ENCODE peak calls at places on chromosomes 4 and X, in six cellular contexts. C is CD14-positive monocyte, K is lower leg skin, D is AG10803, I is AG04450, L is transverse colon. Z is an unnamed sample.

GRCh38 chr4:30256105-30256828 is 463.9 kb upstream of the PCDH7 start:
- DNase-seq in C (no peak), K (no peak), D (no peak), I (no peak), L (no peak), Z (no peak)

GRCh38 chrX:97609938-97610337 is 726.2 kb downstream of the RPA4 start:
- DNase-seq in C (no peak), K (no peak), D (no peak), I (no peak), L (no peak), Z (no peak)

GRCh38 chrX:100648601-100649417 is 4.8 kb downstream of the SRPX2 start:
- DNase-seq in C (no peak), K (no peak), D (peak), I (peak), L (peak), Z (no peak)

GRCh38 chr4:168699224-168699878 is 202.5 kb downstream of the PALLD start:
- DNase-seq in C (no peak), K (no peak), D (no peak), I (no peak), L (no peak), Z (no peak)

GRCh38 chrX:120726294-120726693 is 96.4 kb upstream of the C1GALT1C1 start:
- DNase-seq in C (no peak), K (no peak), D (no peak), I (no peak), L (no peak), Z (no peak)

GRCh38 chr4:177728361-177729152 is 286.3 kb upstream of the AGA start:
- DNase-seq in C (no peak), K (no peak), D (no peak), I (no peak), L (peak), Z (no peak)

GRCh38 chrX:108435261-108435660 is 3.0 kb downstream of the COL4A6 start:
- DNase-seq in C (no peak), K (no peak), D (no peak), I (no peak), L (no peak), Z (no peak)

GRCh38 chr4:80153800-80154546 is 43.3 kb upstream of the PRDM8 start:
- DNase-seq in C (no peak), K (no peak), D (peak), I (no peak), L (no peak), Z (no peak)

GRCh38 chr4:185874516-185875230 is 62.7 kb upstream of the SORBS2 start:
- DNase-seq in C (no peak), K (no peak), D (peak), I (peak), L (no peak), Z (no peak)

GRCh38 chr4:125811892-125812291 is 497.1 kb downstream of the FAT4 start:
- DNase-seq in C (no peak), K (no peak), D (no peak), I (no peak), L (no peak), Z (no peak)

GRCh38 chr4:57077550-57078311 is 32.5 kb downstream of the IGFBP7 start:
- DNase-seq in C (no peak), K (no peak), D (peak), I (no peak), L (no peak), Z (no peak)

GRCh38 chr4:121951570-121952110 is at the start of gene TRPC3:
- DNase-seq in C (no peak), K (no peak), D (peak), I (no peak), L (peak), Z (no peak)

GRCh38 chr4:6924361-6924779 is 14.7 kb downstream of the TBC1D14 start:
- DNase-seq in C (no peak), K (no peak), D (no peak), I (no peak), L (no peak), Z (no peak)

GRCh38 chr4:107792691-107793090 is 32.0 kb upstream of the SGMS2 start:
- DNase-seq in C (no peak), K (no peak), D (no peak), I (no peak), L (no peak), Z (no peak)

GRCh38 chr4:128191115-128191897 is 96.3 kb downstream of the PGRMC2 start:
- DNase-seq in C (peak), K (no peak), D (peak), I (peak), L (peak), Z (peak)

GRCh38 chr4:136793848-136794247 is 738.4 kb downstream of the PCDH18 start:
- DNase-seq in C (no peak), K (no peak), D (no peak), I (no peak), L (no peak), Z (no peak)

GRCh38 chr4:174663254-174663653 is 141.0 kb upstream of the HPGD start:
- DNase-seq in C (no peak), K (no peak), D (peak), I (no peak), L (no peak), Z (no peak)

GRCh38 chr4:1471443-1472147 is 65.4 kb upstream of the NKX1-1 start:
- DNase-seq in C (peak), K (peak), D (no peak), I (no peak), L (no peak), Z (no peak)

DNA sequence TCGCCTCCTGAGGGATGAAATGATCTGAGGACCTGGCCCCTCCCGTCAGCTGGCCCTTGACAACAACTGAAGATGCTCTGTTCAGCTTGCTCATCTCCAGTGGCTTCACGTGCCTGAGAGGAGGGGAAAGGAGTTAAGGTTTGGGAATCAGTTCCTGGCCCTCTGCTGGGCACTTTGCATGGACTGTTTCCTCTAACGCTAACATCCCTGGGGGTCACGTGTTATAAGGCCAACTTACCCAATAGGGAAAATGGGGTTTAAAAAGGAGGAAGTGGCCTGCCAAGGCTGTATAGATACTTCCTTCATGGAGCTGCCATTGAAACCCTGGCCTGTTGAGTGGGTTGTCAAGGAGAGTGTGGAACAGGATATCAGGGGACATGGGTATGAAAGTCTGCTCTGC is 65.6 kb downstream of the OR13H1 start:
- DNase-seq in C (no peak), K (no peak), D (no peak), I (no peak), L (no peak), Z (no peak)
- TF ChIP-seq CTCF in C (no peak), K (no peak), D (no peak), I (no peak), L (no peak), Z (no peak)

GRCh38 chrX:132716006-132716405 is 227.2 kb upstream of the MBNL3 start:
- DNase-seq in C (no peak), K (no peak), D (no peak), I (no peak), L (no peak), Z (no peak)
- TF ChIP-seq CTCF in C (no peak), K (no peak), D (peak), I (peak), L (no peak), Z (peak)

DNA sequence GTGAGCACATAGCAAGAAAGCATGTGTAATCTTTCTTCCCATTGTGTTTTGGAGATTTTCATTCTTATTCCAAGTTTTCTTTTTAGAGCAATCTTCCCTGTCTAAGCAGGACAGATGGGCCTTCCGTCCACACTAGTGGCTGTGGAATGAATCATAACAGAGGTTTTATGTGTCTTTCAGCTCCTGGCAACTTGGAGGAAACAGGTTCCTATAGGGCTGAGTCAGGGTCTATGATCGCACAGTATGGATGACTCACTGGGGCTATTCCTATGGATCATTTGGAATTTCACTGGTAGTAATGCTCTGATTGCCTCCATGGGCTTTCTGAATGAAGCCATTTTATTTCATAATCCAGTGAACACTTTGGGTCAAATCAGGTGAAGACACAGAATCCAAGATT is 51.8 kb upstream of the CBLL2 start:
- DNase-seq in C (no peak), K (no peak), D (peak), I (peak), L (no peak), Z (no peak)
- TF ChIP-seq CTCF in C (no peak), K (no peak), D (no peak), I (no peak), L (no peak), Z (no peak)

DNA sequence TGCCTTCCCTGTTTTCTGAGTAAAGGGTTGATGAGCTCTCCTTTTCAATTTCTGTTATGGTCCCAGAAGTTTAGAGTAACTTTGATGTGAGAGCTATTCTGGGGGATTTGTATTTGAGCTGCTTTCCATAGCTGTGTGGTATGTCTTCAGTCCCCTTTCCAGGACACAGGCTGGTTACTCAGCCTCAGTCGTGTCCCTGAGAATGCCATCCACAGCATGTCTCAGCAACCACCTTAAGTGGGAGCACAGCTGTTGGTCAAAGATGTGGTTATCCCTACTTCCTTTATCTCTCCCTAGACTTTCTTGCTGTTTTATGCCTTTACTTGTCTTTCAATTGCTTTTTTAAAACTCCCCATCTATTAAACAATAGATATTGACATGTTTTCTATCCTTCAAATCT is 37.8 kb downstream of the RNF175 start:
- DNase-seq in C (no peak), K (no peak), D (no peak), I (no peak), L (no peak), Z (no peak)
- TF ChIP-seq CTCF in C (no peak), K (no peak), D (no peak), I (no peak), L (no peak), Z (no peak)

GRCh38 chrX:6292599-6292998 is 63.9 kb upstream of the NLGN4X start:
- DNase-seq in C (no peak), K (no peak), D (no peak), I (no peak), L (no peak), Z (no peak)
- TF ChIP-seq CTCF in C (no peak), K (no peak), D (no peak), I (no peak), L (no peak), Z (no peak)

GRCh38 chrX:119512145-119512800 is 44.0 kb downstream of the SLC25A5 start:
- DNase-seq in C (peak), K (peak), D (peak), I (peak), L (peak), Z (peak)
- TF ChIP-seq CTCF in C (peak), K (no peak), D (peak), I (peak), L (peak), Z (peak)

GRCh38 chr4:77022581-77023133 is 53.1 kb downstream of the CCNI start:
- DNase-seq in C (no peak), K (no peak), D (peak), I (no peak), L (no peak), Z (no peak)
- TF ChIP-seq CTCF in C (no peak), K (no peak), D (no peak), I (no peak), L (no peak), Z (no peak)

DNA sequence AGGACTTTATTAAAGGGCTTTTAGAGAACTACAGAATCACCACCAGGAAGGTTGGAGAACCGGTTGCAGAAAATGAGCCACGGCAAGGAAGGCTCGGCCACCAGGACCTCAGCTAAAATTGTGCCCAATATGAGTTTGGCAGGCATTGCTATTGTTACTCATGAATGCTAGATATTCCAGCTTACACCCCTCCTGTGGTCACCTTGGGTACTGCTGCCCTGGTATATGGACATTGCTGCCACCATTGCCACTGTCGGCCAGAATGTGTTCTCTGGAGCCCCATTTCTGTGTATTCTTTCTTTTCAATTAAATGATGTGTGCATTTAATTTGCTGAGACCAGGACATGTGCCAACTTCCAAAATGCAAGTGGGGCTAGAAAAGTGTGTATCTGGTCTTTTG is 626.7 kb upstream of the BOD1L1 start:
- DNase-seq in C (no peak), K (no peak), D (peak), I (no peak), L (peak), Z (no peak)
- TF ChIP-seq CTCF in C (peak), K (no peak), D (peak), I (peak), L (no peak), Z (peak)

GRCh38 chr4:138976526-138976925 is 39.1 kb upstream of the NOCT start:
- DNase-seq in C (no peak), K (no peak), D (no peak), I (no peak), L (no peak), Z (no peak)

GRCh38 chr4:138978028-138978585 is 37.5 kb upstream of the NOCT start:
- DNase-seq in C (no peak), K (no peak), D (no peak), I (no peak), L (no peak), Z (no peak)

GRCh38 chr4:138972956-138973819 is 42.4 kb upstream of the NOCT start:
- DNase-seq in C (no peak), K (no peak), D (no peak), I (no peak), L (no peak), Z (no peak)

GRCh38 chr4:138977525-138977924 is 38.1 kb upstream of the NOCT start:
- DNase-seq in C (peak), K (no peak), D (no peak), I (no peak), L (no peak), Z (no peak)

DNA sequence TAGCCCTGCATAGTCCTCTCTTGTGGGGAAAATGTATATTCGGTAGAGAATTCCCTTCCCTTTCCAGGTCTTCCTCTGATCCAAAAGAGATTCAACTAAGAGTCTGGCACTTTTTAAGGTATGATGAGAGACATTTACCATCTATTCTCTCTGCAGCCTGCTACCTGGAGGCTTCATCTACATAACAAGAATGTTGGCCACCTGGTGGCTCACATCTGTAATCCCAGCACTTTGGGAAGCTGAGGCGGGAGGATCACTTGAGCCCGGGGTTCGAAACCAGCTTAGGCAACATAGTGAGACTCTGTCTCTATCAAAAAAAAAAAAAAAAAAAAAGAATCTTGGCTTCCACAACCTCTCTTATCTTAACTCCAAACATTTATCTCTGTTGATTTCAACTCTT is 40.4 kb upstream of the NOCT start:
- DNase-seq in C (no peak), K (no peak), D (no peak), I (no peak), L (no peak), Z (no peak)
- TF ChIP-seq CTCF in C (no peak), K (no peak), D (no peak), I (no peak), L (no peak), Z (no peak)

DNA sequence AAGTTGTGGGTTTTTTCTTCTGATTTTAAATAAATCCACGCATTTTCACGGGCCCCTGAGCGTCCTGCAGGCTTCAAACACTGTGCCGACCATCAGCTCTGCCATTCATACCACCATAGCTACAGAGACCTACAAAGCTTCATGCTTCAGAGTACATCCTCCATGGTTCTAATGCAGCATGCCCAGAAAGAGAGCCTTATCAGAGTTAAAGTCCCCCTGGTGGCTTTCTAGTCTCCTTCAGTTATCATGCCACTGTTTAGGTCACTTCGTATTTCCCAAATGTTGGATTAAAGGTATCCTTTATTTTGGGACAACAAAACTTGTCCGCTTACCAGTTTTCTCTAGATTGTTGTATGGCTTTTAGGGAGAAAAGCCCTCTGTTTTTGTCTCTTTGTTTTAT is 66.7 kb upstream of the VCX2 start:
- DNase-seq in C (no peak), K (no peak), D (no peak), I (no peak), L (no peak), Z (no peak)
- TF ChIP-seq CTCF in C (no peak), K (no peak), D (no peak), I (no peak), L (no peak), Z (no peak)